ENCODE peak calls at places on chromosomes 4 and X, in nine cellular contexts. K is activated naive CD8-positive, alpha-beta T cell treated with anti-CD3 and anti-CD28 coated beads, Interleukin-2, amount 50 U/mL, for 24 hours; T is AG10803; J is MCF 10A; D is A549; W is activated CD4-positive, alpha-beta T cell treated with anti-CD3 and anti-CD28 coated beads, Interleukin-2, amount 50 U/mL, for 1 hour; C is ureter; S is SHP77; U is smooth muscle cell of the brain vasculature. Q is an unnamed sample.

GRCh38 chr4:24810016-24810415 is 14.6 kb downstream of the SOD3 start:
- DNase-seq in K (no peak), T (no peak), J (no peak), D (no peak), W (no peak), C (no peak), S (no peak), U (no peak), Q (no peak)

GRCh38 chr4:41541697-41542096 is 3.7 kb downstream of the LIMCH1 start:
- DNase-seq in K (no peak), T (peak), J (peak), D (no peak), W (no peak), C (no peak), S (no peak), U (no peak), Q (no peak)

GRCh38 chr4:185532327-185532726 is 3.0 kb downstream of the PDLIM3 start:
- DNase-seq in K (no peak), T (no peak), J (no peak), D (no peak), W (no peak), C (no peak), S (no peak), U (no peak), Q (no peak)

GRCh38 chr4:140116442-140117104 is 37.4 kb downstream of the MAML3 start:
- DNase-seq in K (peak), T (no peak), J (peak), D (no peak), W (no peak), C (no peak), S (no peak), U (no peak), Q (no peak)

GRCh38 chrX:75156537-75156945 is 458 bp upstream of the ABCB7 start:
- DNase-seq in K (no peak), T (peak), J (peak), D (no peak), W (no peak), C (no peak), S (peak), U (peak), Q (no peak)

GRCh38 chr4:111630705-111631104 is 514.5 kb upstream of the FAM241A start:
- DNase-seq in K (no peak), T (peak), J (peak), D (no peak), W (no peak), C (no peak), S (no peak), U (no peak), Q (no peak)

GRCh38 chr4:57037982-57038604 is 59.4 kb downstream of the POLR2B start:
- DNase-seq in K (peak), T (peak), J (peak), D (peak), W (no peak), C (peak), S (peak), U (no peak), Q (no peak)

GRCh38 chrX:20217279-20217678 is 49.4 kb downstream of the RPS6KA3 start:
- DNase-seq in K (no peak), T (peak), J (peak), D (peak), W (no peak), C (no peak), S (no peak), U (peak), Q (no peak)

GRCh38 chr4:84697159-84697558 is 114.2 kb downstream of the CDS1 start:
- DNase-seq in K (no peak), T (no peak), J (no peak), D (no peak), W (no peak), C (no peak), S (no peak), U (no peak), Q (no peak)

GRCh38 chr4:36414248-36414647 is 132.8 kb downstream of the DTHD1 start:
- DNase-seq in K (no peak), T (no peak), J (peak), D (no peak), W (no peak), C (no peak), S (no peak), U (no peak), Q (no peak)

GRCh38 chrX:47146936-47147859 is 2.2 kb downstream of the RBM10 start:
- DNase-seq in K (no peak), T (no peak), J (no peak), D (no peak), W (no peak), C (no peak), S (no peak), U (no peak), Q (no peak)

GRCh38 chr4:158630893-158631292 is 40.8 kb downstream of the C4orf46 start:
- DNase-seq in K (no peak), T (no peak), J (peak), D (no peak), W (no peak), C (no peak), S (no peak), U (no peak), Q (no peak)

GRCh38 chrX:83416273-83416672 is 91.8 kb upstream of the POU3F4 start:
- DNase-seq in K (no peak), T (no peak), J (peak), D (no peak), W (no peak), C (no peak), S (no peak), U (no peak), Q (no peak)

GRCh38 chrX:23864719-23865349 is 42.9 kb downstream of the APOO start:
- DNase-seq in K (no peak), T (no peak), J (no peak), D (no peak), W (no peak), C (no peak), S (no peak), U (no peak), Q (no peak)

GRCh38 chr4:84638092-84638491 is 55.2 kb downstream of the CDS1 start:
- DNase-seq in K (no peak), T (no peak), J (no peak), D (no peak), W (no peak), C (no peak), S (no peak), U (no peak), Q (no peak)

GRCh38 chr4:40262861-40263260 is 66.0 kb downstream of the RHOH start:
- DNase-seq in K (no peak), T (no peak), J (no peak), D (no peak), W (no peak), C (no peak), S (no peak), U (no peak), Q (no peak)

GRCh38 chrX:140510306-140510676 is 5.4 kb upstream of the SOX3 start:
- DNase-seq in K (no peak), T (no peak), J (no peak), D (no peak), W (no peak), C (no peak), S (no peak), U (no peak), Q (no peak)

GRCh38 chr4:117661673-117662072 is 372.6 kb upstream of the NDST3 start:
- DNase-seq in K (no peak), T (no peak), J (no peak), D (no peak), W (no peak), C (no peak), S (no peak), U (no peak), Q (no peak)

GRCh38 chrX:84188320-84188834 is 378 bp upstream of the RPS6KA6 start:
- DNase-seq in K (peak), T (peak), J (no peak), D (peak), W (no peak), C (peak), S (peak), U (no peak), Q (peak)

GRCh38 chr4:54332577-54332976 is 103.5 kb downstream of the PDGFRA start:
- DNase-seq in K (no peak), T (no peak), J (no peak), D (no peak), W (no peak), C (no peak), S (no peak), U (no peak), Q (no peak)

GRCh38 chr4:37389369-37389765 is 144.8 kb downstream of the NWD2 start:
- DNase-seq in K (no peak), T (no peak), J (no peak), D (no peak), W (no peak), C (no peak), S (no peak), U (no peak), Q (no peak)

GRCh38 chrX:39002466-39002865 is 201.2 kb downstream of the MID1IP1 start:
- DNase-seq in K (no peak), T (peak), J (no peak), D (no peak), W (no peak), C (no peak), S (no peak), U (no peak), Q (no peak)

GRCh38 chr4:57492479-57492878 is 382.3 kb upstream of the IGFBP7 start:
- DNase-seq in K (no peak), T (no peak), J (no peak), D (no peak), W (no peak), C (no peak), S (no peak), U (no peak), Q (no peak)

GRCh38 chrX:9341305-9342201 is 123.3 kb upstream of the TBL1X start:
- DNase-seq in K (peak), T (peak), J (peak), D (peak), W (peak), C (peak), S (peak), U (no peak), Q (peak)

Q was measured in NCI-H510A.